ENCODE peak calls at places on chromosomes 12 and 14, in four cellular contexts. G is spleen; W is ovary; Q is CD8-positive, alpha-beta T cell. D is an unnamed sample. For H3K36me3 and H3K4me1, the result is how much of the 10 kb centered on the place peaks cover.

GRCh38 chr14:99892406-99892805 is 99.2 kb downstream of the EML1 start:
- DNase-seq in W (no peak), G (no peak), Q (no peak), D (no peak)

GRCh38 chr14:64438181-64438839 is 27.0 kb upstream of the AKAP5 start:
- DNase-seq in W (no peak), G (no peak), Q (no peak), D (peak)

GRCh38 chr12:51924551-51925399 is 17.5 kb downstream of the ACVRL1 start:
- DNase-seq in W (peak), G (no peak), Q (no peak), D (no peak)

GRCh38 chr14:92981726-92982125 is 58.8 kb downstream of the CHGA start:
- DNase-seq in G (peak), Q (no peak), W (peak), D (no peak)

GRCh38 chr12:1798734-1799067 is 21.7 kb upstream of the LRTM2 start:
- DNase-seq in W (no peak), Q (no peak), G (peak), D (no peak)

GRCh38 chr12:45122776-45123380 is 72.0 kb upstream of the DBX2 start:
- DNase-seq in Q (no peak), G (no peak), W (no peak), D (no peak)

GRCh38 chr12:100794441-100795192 is at the start of gene ANO4:
- DNase-seq in Q (no peak), G (no peak), W (peak), D (no peak)

GRCh38 chr12:88969127-88969526 is 383.2 kb downstream of the DUSP6 start:
- DNase-seq in Q (no peak), G (no peak), W (no peak), D (no peak)

GRCh38 chr14:68926236-68926635 is 52.9 kb downstream of the ACTN1 start:
- DNase-seq in G (no peak), Q (no peak), W (no peak), D (no peak)

GRCh38 chr12:57749061-57749460 is 3.0 kb downstream of the CDK4 start:
- DNase-seq in Q (no peak), W (no peak), G (no peak), D (no peak)

GRCh38 chr12:122825773-122826724 is 9.2 kb upstream of the HIP1R start:
- DNase-seq in G (peak), W (no peak), Q (no peak), D (no peak)

GRCh38 chr14:59265808-59266207 is 77.3 kb downstream of the DAAM1 start:
- DNase-seq in Q (no peak), G (no peak), W (no peak), D (no peak)

GRCh38 chr12:115467531-115467930 is 783.6 kb upstream of the TBX3 start:
- DNase-seq in G (no peak), W (no peak), Q (no peak), D (peak)

GRCh38 chr12:83753882-83754281 is 1067.2 kb downstream of the TMTC2 start:
- DNase-seq in Q (no peak), W (no peak), G (no peak), D (no peak)

GRCh38 chr14:65412881-65413738 is 580 bp downstream of the FUT8 start:
- DNase-seq in G (peak), Q (peak), W (no peak), D (peak)

GRCh38 chr14:23951590-23952143 is 1.9 kb upstream of the DHRS4 start:
- DNase-seq in G (no peak), Q (no peak), W (peak), D (no peak)

GRCh38 chr12:84658877-84659276 is 253.7 kb downstream of the SLC6A15 start:
- DNase-seq in Q (no peak), W (no peak), G (no peak), D (no peak)

GRCh38 chr12:124361996-124362395 is 67.1 kb downstream of the RFLNA start:
- DNase-seq in W (no peak), G (no peak), Q (no peak), D (no peak)
- H3K36me3 ChIP-seq in W (under half), G (half or more), Q (under half), D (half or more)

GRCh38 chr14:91382712-91383111 is 34.9 kb downstream of the CCDC88C start:
- DNase-seq in G (no peak), Q (no peak), W (no peak), D (no peak)

GRCh38 chr14:91387996-91388395 is 29.6 kb downstream of the CCDC88C start:
- DNase-seq in W (no peak), G (no peak), Q (no peak), D (no peak)

GRCh38 chr14:91387135-91387849 is 30.3 kb downstream of the CCDC88C start:
- DNase-seq in G (no peak), W (no peak), Q (no peak), D (no peak)

GRCh38 chr14:91383439-91383838 is 34.2 kb downstream of the CCDC88C start:
- DNase-seq in G (no peak), Q (no peak), W (no peak), D (no peak)

GRCh38 chr14:91385227-91385626 is 32.4 kb downstream of the CCDC88C start:
- DNase-seq in Q (no peak), W (no peak), G (no peak), D (no peak)
- H3K4me1 ChIP-seq in Q (half or more), W (under half), G (half or more), D (under half)

GRCh38 chr12:65606008-65606766 is 218.1 kb upstream of the HMGA2 start:
- DNase-seq in W (no peak), G (no peak), Q (no peak), D (no peak)

GRCh38 chr12:65611396-65611795 is 212.9 kb upstream of the HMGA2 start:
- DNase-seq in G (no peak), Q (no peak), W (no peak), D (no peak)

GRCh38 chr12:65609359-65609771 is 214.9 kb upstream of the HMGA2 start:
- DNase-seq in Q (no peak), G (no peak), W (no peak), D (peak)

GRCh38 chr12:65607271-65607880 is 216.9 kb upstream of the HMGA2 start:
- DNase-seq in G (no peak), Q (no peak), W (no peak), D (no peak)

GRCh38 chr12:65608319-65608916 is 215.9 kb upstream of the HMGA2 start:
- DNase-seq in Q (no peak), W (no peak), G (no peak), D (no peak)
- H3K27ac ChIP-seq in Q (no peak), W (no peak), G (no peak), D (no peak)

GRCh38 chr14:55799523-55800095 is 219.6 kb downstream of the KTN1 start:
- DNase-seq in G (no peak), W (no peak), Q (no peak), D (no peak)
- H3K36me3 ChIP-seq in G (under half), W (under half), Q (under half), D (under half)

D was measured in SJSA1.